ENCODE peak calls at places on chromosomes 2 and 18, in five cellular contexts. I is HepG2, Q is A549, D is K562, S is H1. A is an unnamed sample.

GRCh38 chr18:41977233-41977632 is 22.2 kb downstream of the PIK3C3 start:
- DNase-seq in I (no peak), Q (no peak), D (no peak), S (no peak), A (no peak)

GRCh38 chr2:239162141-239162821 is 238.5 kb downstream of the HDAC4 start:
- DNase-seq in I (no peak), Q (no peak), D (no peak), S (no peak), A (no peak)

GRCh38 chr18:76522104-76522503 is 27.1 kb upstream of the ZNF516 start:
- DNase-seq in I (no peak), Q (no peak), D (no peak), S (no peak), A (no peak)

GRCh38 chr2:2935445-2936149 is 442.0 kb downstream of the EIPR1 start:
- DNase-seq in I (no peak), Q (no peak), D (no peak), S (no peak), A (no peak)

GRCh38 chr2:239323473-239323872 is 77.3 kb downstream of the HDAC4 start:
- DNase-seq in I (no peak), Q (no peak), D (no peak), S (no peak), A (no peak)

GRCh38 chr2:111102216-111102615 is 18.5 kb upstream of the BCL2L11 start:
- DNase-seq in I (no peak), Q (no peak), D (no peak), S (no peak), A (no peak)

GRCh38 chr2:107936427-107937359 is 49.6 kb upstream of the SLC5A7 start:
- DNase-seq in I (peak), Q (no peak), D (peak), S (no peak), A (no peak)

GRCh38 chr2:162890690-162891311 is 52.2 kb upstream of the KCNH7 start:
- DNase-seq in I (peak), Q (peak), D (peak), S (no peak), A (peak)

GRCh38 chr2:153222231-153223165 is 256.1 kb downstream of the RPRM start:
- DNase-seq in I (no peak), Q (no peak), D (no peak), S (no peak), A (no peak)

GRCh38 chr18:28411806-28412205 is 234.9 kb upstream of the CDH2 start:
- DNase-seq in I (no peak), Q (no peak), D (no peak), S (no peak), A (no peak)

GRCh38 chr2:181760521-181760920 is 80.2 kb upstream of the NEUROD1 start:
- DNase-seq in I (no peak), Q (no peak), D (no peak), S (no peak), A (no peak)

GRCh38 chr2:201260302-201260800 is at the start of gene CASP8:
- DNase-seq in I (peak), Q (no peak), D (peak), S (no peak), A (peak)

GRCh38 chr2:74440005-74440377 is 1.7 kb downstream of the RTKN start:
- DNase-seq in I (peak), Q (no peak), D (no peak), S (no peak), A (peak)

GRCh38 chr2:39571197-39571731 is 94.5 kb upstream of the TMEM178A start:
- DNase-seq in I (peak), Q (no peak), D (no peak), S (no peak), A (no peak)

GRCh38 chr2:100921685-100922161 is 80.4 kb upstream of the RPL31 start:
- DNase-seq in I (no peak), Q (no peak), D (peak), S (no peak), A (peak)

GRCh38 chr18:10379511-10379910 is 74.9 kb upstream of the APCDD1 start:
- DNase-seq in I (no peak), Q (no peak), D (no peak), S (no peak), A (peak)

GRCh38 chr2:127941461-127941860 is 55.7 kb upstream of the AMMECR1L start:
- DNase-seq in I (no peak), Q (no peak), D (no peak), S (no peak), A (no peak)

GRCh38 chr2:112588611-112589045 is 4.2 kb downstream of the CHCHD5 start:
- DNase-seq in I (no peak), Q (no peak), D (no peak), S (no peak), A (no peak)

GRCh38 chr2:202135111-202135874 is 62.2 kb downstream of the KIAA2012 start:
- DNase-seq in I (no peak), Q (no peak), D (no peak), S (no peak), A (peak)

GRCh38 chr2:188414412-188414811 is 122.7 kb downstream of the GULP1 start:
- DNase-seq in I (no peak), Q (peak), D (no peak), S (no peak), A (peak)

GRCh38 chr18:24126155-24126947 is 12.5 kb upstream of the CABYR start:
- DNase-seq in I (no peak), Q (no peak), D (no peak), S (no peak), A (peak)

GRCh38 chr18:44844486-44844885 is 163.8 kb downstream of the SETBP1 start:
- DNase-seq in I (no peak), Q (no peak), D (no peak), S (no peak), A (no peak)

GRCh38 chr2:183034806-183035205 is 3.5 kb downstream of the NCKAP1 start:
- DNase-seq in I (no peak), Q (no peak), D (no peak), S (no peak), A (peak)

GRCh38 chr2:121709776-121710469 is 26.8 kb downstream of the NIFK start:
- DNase-seq in I (no peak), Q (no peak), D (no peak), S (no peak), A (no peak)

GRCh38 chr2:100752628-100753333 is 67.2 kb upstream of the NPAS2 start:
- DNase-seq in I (peak), Q (peak), D (no peak), S (no peak), A (peak)

GRCh38 chr2:180717588-180717987 is 262.8 kb upstream of the UBE2E3 start:
- DNase-seq in I (no peak), Q (no peak), D (no peak), S (no peak), A (no peak)

GRCh38 chr2:105592288-105592687 is 152.4 kb upstream of the NCK2 start:
- DNase-seq in I (no peak), Q (no peak), D (peak), S (no peak), A (no peak)

GRCh38 chr2:119367472-119368099 is 809 bp downstream of the DBI start:
- DNase-seq in I (peak), Q (peak), D (peak), S (no peak), A (no peak)

GRCh38 chr2:122478108-122478507 is 722.7 kb downstream of the TSN start:
- DNase-seq in I (no peak), Q (no peak), D (no peak), S (no peak), A (no peak)

GRCh38 chr2:104447831-104448434 is 406.0 kb upstream of the POU3F3 start:
- DNase-seq in I (no peak), Q (no peak), D (no peak), S (no peak), A (no peak)

GRCh38 chr2:11833601-11834000 is 87.2 kb downstream of the LPIN1 start:
- DNase-seq in I (no peak), Q (no peak), D (no peak), S (no peak), A (peak)

GRCh38 chr2:178363252-178363651 is 87.7 kb downstream of the PRKRA start:
- DNase-seq in I (peak), Q (peak), D (no peak), S (no peak), A (peak)

GRCh38 chr2:212451786-212452200 is 86.8 kb downstream of the ERBB4 start:
- DNase-seq in I (peak), Q (peak), D (no peak), S (no peak), A (peak)

GRCh38 chr2:56008661-56009411 is 85.3 kb upstream of the EFEMP1 start:
- DNase-seq in I (no peak), Q (no peak), D (no peak), S (peak), A (peak)

GRCh38 chr18:44536619-44537018 is 144.1 kb upstream of the SETBP1 start:
- DNase-seq in I (no peak), Q (no peak), D (no peak), S (no peak), A (no peak)

GRCh38 chr2:88048541-88048940 is 7.0 kb downstream of the KRCC1 start:
- DNase-seq in I (no peak), Q (no peak), D (no peak), S (no peak), A (no peak)

GRCh38 chr2:25977768-25978167 is 4.5 kb downstream of the KIF3C start:
- DNase-seq in I (peak), Q (peak), D (no peak), S (no peak), A (peak)

GRCh38 chr2:127084611-127085031 is 22.3 kb downstream of the BIN1 start:
- DNase-seq in I (no peak), Q (no peak), D (no peak), S (no peak), A (no peak)

DNA sequence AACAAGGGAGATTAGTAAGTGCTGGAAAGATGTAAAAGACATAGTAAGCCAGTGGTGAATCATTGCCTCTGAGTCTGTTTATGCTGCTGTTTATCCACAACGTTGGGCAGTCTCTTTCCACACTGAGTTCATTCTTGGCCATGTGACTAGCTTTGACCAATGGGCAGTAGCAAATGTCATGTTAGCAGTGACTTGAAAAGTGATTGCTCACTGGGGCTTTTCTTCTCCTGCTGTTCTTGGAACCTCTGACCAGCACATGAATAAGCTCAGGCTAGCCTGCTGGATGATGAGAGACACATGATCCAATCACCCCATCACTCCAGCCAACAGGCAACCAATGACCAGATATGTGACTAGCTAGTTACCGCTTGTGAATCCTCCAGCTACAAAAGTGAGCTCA is 360.4 kb downstream of the SLC4A3 start:
- DNase-seq in I (no peak), Q (peak), D (peak), S (no peak), A (peak)
- TF ChIP-seq MAFK in I (no peak), Q (no peak), D (no peak), S (no peak), A (no peak)

GRCh38 chr18:46155652-46156051 is 51.5 kb downstream of the HAUS1 start:
- DNase-seq in I (no peak), Q (no peak), D (no peak), S (no peak), A (peak)
- TF ChIP-seq MAFK in I (no peak), Q (no peak), D (no peak), S (no peak), A (peak)

GRCh38 chr2:139550341-139550740 is 770.2 kb upstream of the NXPH2 start:
- DNase-seq in I (no peak), Q (no peak), D (no peak), S (no peak), A (no peak)
- TF ChIP-seq MAFK in I (no peak), Q (no peak), D (no peak), S (no peak), A (no peak)

GRCh38 chr2:225463449-225463848 is 63.9 kb downstream of the NYAP2 start:
- DNase-seq in I (no peak), Q (no peak), D (no peak), S (no peak), A (no peak)

GRCh38 chr2:225466891-225467604 is 67.5 kb downstream of the NYAP2 start:
- DNase-seq in I (no peak), Q (no peak), D (peak), S (no peak), A (no peak)

GRCh38 chr2:225462945-225463344 is 63.4 kb downstream of the NYAP2 start:
- DNase-seq in I (no peak), Q (no peak), D (peak), S (no peak), A (no peak)

GRCh38 chr2:225465827-225466226 is 66.3 kb downstream of the NYAP2 start:
- DNase-seq in I (no peak), Q (no peak), D (no peak), S (peak), A (no peak)

DNA sequence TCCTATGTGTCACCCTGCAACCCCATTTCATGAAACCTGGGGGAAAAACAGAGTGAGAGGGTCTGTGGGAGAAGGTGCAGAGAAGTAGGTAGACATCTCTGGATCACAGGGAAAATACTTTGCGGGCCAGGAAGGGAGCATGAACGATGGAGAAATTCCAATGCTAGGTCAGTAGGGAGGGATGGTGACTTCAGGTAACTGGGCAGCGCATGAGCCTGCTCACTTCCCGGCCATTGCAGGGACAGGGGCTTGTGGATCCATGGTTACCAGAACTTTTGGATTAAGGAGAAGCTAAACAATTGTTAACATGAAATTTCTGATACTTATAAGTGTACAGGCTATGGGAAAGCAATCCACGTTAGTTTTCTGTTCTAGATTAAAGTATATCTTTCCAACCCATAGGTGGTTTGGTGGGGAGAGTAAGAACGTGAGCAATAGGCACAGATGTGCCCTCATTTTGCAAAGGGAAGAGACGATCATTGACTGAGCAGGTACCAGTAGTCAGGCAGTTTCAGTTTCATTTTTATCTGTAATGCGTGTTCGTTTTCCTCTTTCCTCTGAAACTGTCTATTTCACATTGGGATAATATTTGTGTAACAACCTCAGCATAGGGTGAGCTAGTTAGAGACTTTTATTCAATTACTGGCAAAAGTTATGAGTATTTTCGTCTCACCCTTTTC is 65.0 kb downstream of the NYAP2 start:
- DNase-seq in I (no peak), Q (no peak), D (no peak), S (no peak), A (no peak)
- TF ChIP-seq MAFK in I (no peak), Q (no peak), D (no peak), S (no peak), A (no peak)

GRCh38 chr2:219916261-219916660 is 288.8 kb downstream of the SLC4A3 start:
- DNase-seq in I (no peak), Q (no peak), D (no peak), S (no peak), A (no peak)
- TF ChIP-seq MAFK in I (no peak), Q (no peak), D (no peak), S (no peak), A (no peak)

DNA sequence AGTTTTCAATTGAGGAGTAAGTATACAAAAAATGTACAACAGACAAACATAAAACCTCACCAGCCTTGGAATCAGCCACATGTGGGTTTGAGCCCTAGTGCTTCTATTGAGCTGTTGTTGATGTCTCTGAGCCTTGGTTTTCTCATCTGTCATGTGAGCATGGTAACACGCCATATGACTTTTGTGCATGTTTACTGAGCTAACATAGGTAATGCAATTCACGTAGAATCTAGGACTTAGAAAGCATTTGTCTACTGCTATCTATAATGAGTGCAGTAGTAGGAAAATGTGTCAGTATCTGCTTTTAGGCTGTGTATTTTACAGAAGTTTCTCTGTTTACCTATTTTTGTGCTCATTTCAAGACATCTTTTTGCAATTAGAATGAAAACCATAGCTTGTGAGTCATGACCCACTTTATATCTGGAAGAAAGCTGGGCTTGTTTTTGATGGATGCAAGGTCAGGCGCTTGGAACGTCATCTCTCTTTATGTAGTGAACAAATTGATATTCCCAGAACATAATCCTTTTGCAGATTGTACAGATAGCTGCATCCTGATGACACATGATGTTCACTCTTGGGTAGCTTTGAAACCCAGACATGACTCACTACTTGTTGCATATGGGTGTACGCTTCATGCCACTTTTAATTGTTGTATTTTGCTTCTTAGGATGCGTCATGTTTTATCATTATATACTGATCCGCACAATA is 94.3 kb downstream of the RNF144A start:
- DNase-seq in I (no peak), Q (no peak), D (no peak), S (no peak), A (no peak)
- TF ChIP-seq MAFK in I (no peak), Q (no peak), D (no peak), S (no peak), A (no peak)

GRCh38 chr2:57460875-57461274 is 585.7 kb upstream of the VRK2 start:
- DNase-seq in I (no peak), Q (no peak), D (no peak), S (no peak), A (no peak)
- TF ChIP-seq MAFK in I (no peak), Q (no peak), D (no peak), S (no peak), A (no peak)

DNA sequence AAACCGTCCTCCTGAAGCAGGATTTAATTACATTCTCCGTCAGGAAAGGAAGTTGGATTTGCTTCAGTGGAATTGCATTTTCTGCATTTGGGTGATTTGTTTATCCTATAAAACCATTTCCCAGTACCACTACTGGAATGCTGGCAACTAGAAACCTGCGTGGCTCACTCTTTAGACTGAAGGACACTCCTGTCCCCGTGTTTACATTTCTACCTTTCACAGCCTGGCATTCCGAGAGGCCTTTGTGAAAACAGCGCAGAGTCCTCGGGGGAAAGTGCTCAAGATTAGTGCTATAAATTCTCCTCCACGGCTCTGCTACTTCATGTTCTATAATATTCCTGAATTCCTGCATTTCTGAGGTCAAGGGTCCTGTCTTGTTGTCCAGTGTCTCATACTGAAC is 619.1 kb downstream of the IRS1 start:
- DNase-seq in I (no peak), Q (no peak), D (no peak), S (no peak), A (no peak)
- TF ChIP-seq MAFK in I (no peak), Q (no peak), D (no peak), S (no peak), A (no peak)